ENCODE peak calls at places on chromosomes 16 and 17, in five cellular contexts. G, P, B, W and S are unnamed samples. For H3K27me3, the result is how much of the 10 kb centered on the place peaks cover.

GRCh38 chr17:51354908-51355307 is 94.6 kb downstream of the UTP18 start:
- DNase-seq in P (no peak), G (no peak), B (no peak), W (no peak), S (no peak)

GRCh38 chr16:20409398-20410152 is at the start of gene ACSM5:
- DNase-seq in B (no peak), W (peak), G (no peak), P (no peak), S (peak)

GRCh38 chr16:53848277-53848942 is 144.5 kb downstream of the FTO start:
- DNase-seq in B (no peak), W (no peak), P (no peak), G (no peak), S (no peak)

GRCh38 chr17:72187544-72187943 is 66.7 kb downstream of the SOX9 start:
- DNase-seq in G (no peak), W (peak), P (no peak), B (peak), S (peak)

GRCh38 chr17:16121915-16122314 is 93.4 kb downstream of the NCOR1 start:
- DNase-seq in G (no peak), B (no peak), P (no peak), W (no peak), S (no peak)

GRCh38 chr16:12095275-12096161 is 119.0 kb downstream of the SNX29 start:
- DNase-seq in G (peak), W (peak), B (peak), P (peak), S (no peak)

GRCh38 chr17:16171613-16172012 is 43.7 kb downstream of the NCOR1 start:
- DNase-seq in G (no peak), B (peak), P (peak), W (no peak), S (no peak)

GRCh38 chr17:79844869-79845600 is 5.8 kb upstream of the CBX4 start:
- DNase-seq in B (no peak), G (no peak), W (peak), P (no peak), S (peak)

GRCh38 chr17:68972119-68972704 is 17.0 kb upstream of the ABCA8 start:
- DNase-seq in G (no peak), B (no peak), P (no peak), W (no peak), S (no peak)

GRCh38 chr16:76607317-76607716 is 330.1 kb downstream of the CNTNAP4 start:
- DNase-seq in G (no peak), P (no peak), W (no peak), B (no peak), S (no peak)

GRCh38 chr16:85481738-85482137 is 131.4 kb upstream of the GSE1 start:
- DNase-seq in G (no peak), W (no peak), P (no peak), B (no peak), S (no peak)

GRCh38 chr16:81544691-81545365 is 100.2 kb downstream of the CMIP start:
- DNase-seq in B (no peak), P (no peak), W (no peak), G (no peak), S (no peak)

GRCh38 chr16:9934723-9935508 is 247.3 kb downstream of the GRIN2A start:
- DNase-seq in G (no peak), W (peak), B (no peak), P (no peak), S (no peak)

GRCh38 chr17:36680701-36681202 is 79.4 kb downstream of the MRM1 start:
- DNase-seq in P (no peak), G (no peak), B (no peak), W (no peak), S (no peak)

GRCh38 chr17:82668631-82669099 is 20.4 kb upstream of the WDR45B start:
- DNase-seq in B (peak), P (peak), W (peak), G (peak), S (peak)

GRCh38 chr16:30528799-30529457 is 2.6 kb upstream of the ZNF768 start:
- DNase-seq in P (no peak), W (no peak), G (no peak), B (no peak), S (no peak)

GRCh38 chr17:44785921-44786320 is 27.1 kb downstream of the ADAM11 start:
- DNase-seq in G (no peak), W (no peak), B (no peak), P (peak), S (peak)

GRCh38 chr17:3598078-3598477 is 11.1 kb downstream of the TRPV1 start:
- DNase-seq in P (no peak), G (no peak), B (no peak), W (no peak), S (no peak)

GRCh38 chr17:17417718-17418151 is 59.1 kb upstream of the MED9 start:
- DNase-seq in W (no peak), P (no peak), G (no peak), B (no peak), S (no peak)

GRCh38 chr16:84495506-84495905 is 9.0 kb downstream of the MEAK7 start:
- DNase-seq in G (no peak), W (no peak), P (no peak), B (no peak), S (no peak)

GRCh38 chr17:58587713-58588117 is 73.3 kb upstream of the MTMR4 start:
- DNase-seq in B (peak), W (peak), P (peak), G (peak), S (peak)

GRCh38 chr17:36131931-36132330 is 28.3 kb downstream of the CCL4 start:
- DNase-seq in W (no peak), B (no peak), G (no peak), P (no peak), S (no peak)

GRCh38 chr17:75048396-75048933 is 1.4 kb downstream of the KCTD2 start:
- DNase-seq in G (no peak), B (no peak), P (no peak), W (peak), S (no peak)

GRCh38 chr17:21034350-21035235 is 8.2 kb downstream of the USP22 start:
- DNase-seq in B (no peak), G (no peak), W (no peak), P (no peak), S (no peak)

GRCh38 chr17:9924735-9925191 is 19.7 kb upstream of the RCVRN start:
- DNase-seq in B (peak), G (no peak), W (no peak), P (no peak), S (peak)

GRCh38 chr16:49019081-49019633 is 262.5 kb downstream of the CBLN1 start:
- DNase-seq in P (no peak), W (no peak), G (no peak), B (no peak), S (no peak)

GRCh38 chr16:49021136-49021535 is 260.5 kb downstream of the CBLN1 start:
- DNase-seq in W (no peak), P (no peak), B (no peak), G (no peak), S (no peak)

GRCh38 chr16:49019826-49020401 is 261.7 kb downstream of the CBLN1 start:
- DNase-seq in W (no peak), G (no peak), P (no peak), B (no peak), S (no peak)

GRCh38 chr16:49022351-49022963 is 259.2 kb downstream of the CBLN1 start:
- DNase-seq in W (no peak), G (no peak), P (no peak), B (no peak), S (no peak)

GRCh38 chr16:49020436-49020835 is 261.2 kb downstream of the CBLN1 start:
- DNase-seq in B (no peak), P (no peak), G (no peak), W (no peak), S (no peak)
- H3K27me3 ChIP-seq in B (under half), P (under half), G (under half), W (under half), S (under half)

DNA sequence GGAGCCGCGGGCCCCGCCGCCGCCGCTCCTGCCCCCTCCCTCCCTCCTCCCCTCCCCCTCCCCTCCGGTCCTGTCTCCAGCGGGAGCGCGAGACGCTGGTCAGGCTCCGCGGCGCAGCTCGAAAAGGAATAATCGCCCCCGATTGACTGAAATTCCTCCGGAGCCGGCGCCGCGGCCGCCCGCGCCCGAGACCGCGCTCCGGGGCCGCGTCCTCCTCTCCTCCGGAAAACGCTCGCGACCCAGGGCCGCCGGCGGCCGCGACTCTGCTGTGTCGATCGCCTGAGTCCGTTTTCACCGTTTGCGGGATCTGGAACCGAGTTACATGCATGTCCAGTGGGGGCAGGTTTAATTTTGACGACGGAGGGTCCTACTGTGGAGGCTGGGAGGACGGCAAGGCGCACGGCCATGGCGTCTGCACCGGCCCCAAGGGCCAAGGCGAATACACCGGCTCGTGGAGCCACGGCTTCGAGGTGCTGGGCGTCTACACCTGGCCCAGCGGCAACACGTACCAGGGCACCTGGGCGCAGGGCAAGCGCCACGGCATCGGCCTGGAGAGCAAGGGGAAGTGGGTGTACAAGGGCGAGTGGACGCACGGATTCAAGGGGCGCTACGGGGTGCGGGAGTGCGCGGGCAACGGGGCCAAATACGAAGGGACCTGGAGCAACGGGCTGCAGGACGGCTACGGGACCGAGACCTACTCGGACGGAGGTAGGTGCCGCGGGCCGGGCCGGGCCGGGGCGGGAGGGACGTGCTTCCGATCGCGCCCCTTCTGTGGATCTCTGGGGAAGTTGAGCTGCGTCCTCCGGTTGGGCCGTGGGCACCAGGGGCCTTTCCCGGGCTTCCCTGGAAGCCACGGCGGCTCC is 744 bp downstream of the JPH3 start:
- DNase-seq in G (no peak), P (no peak), W (no peak), B (no peak), S (no peak)
- H3K27me3 ChIP-seq in G (under half), P (under half), W (under half), B (under half), S (under half)

GRCh38 chr17:46796080-46796479 is 22.4 kb downstream of the WNT3 start:
- DNase-seq in P (no peak), B (no peak), G (no peak), W (no peak), S (no peak)

GRCh38 chr17:46794318-46794717 is 24.2 kb downstream of the WNT3 start:
- DNase-seq in G (no peak), P (peak), B (no peak), W (no peak), S (no peak)

GRCh38 chr17:46796524-46796923 is 22.0 kb downstream of the WNT3 start:
- DNase-seq in P (no peak), G (no peak), B (no peak), W (no peak), S (no peak)

GRCh38 chr17:46797131-46797530 is 21.4 kb downstream of the WNT3 start:
- DNase-seq in P (no peak), G (no peak), B (no peak), W (no peak), S (no peak)

GRCh38 chr17:46795379-46795952 is 23.0 kb downstream of the WNT3 start:
- DNase-seq in G (no peak), W (no peak), B (no peak), P (no peak), S (no peak)
- H3K27me3 ChIP-seq in G (under half), W (under half), B (under half), P (under half), S (under half)

DNA sequence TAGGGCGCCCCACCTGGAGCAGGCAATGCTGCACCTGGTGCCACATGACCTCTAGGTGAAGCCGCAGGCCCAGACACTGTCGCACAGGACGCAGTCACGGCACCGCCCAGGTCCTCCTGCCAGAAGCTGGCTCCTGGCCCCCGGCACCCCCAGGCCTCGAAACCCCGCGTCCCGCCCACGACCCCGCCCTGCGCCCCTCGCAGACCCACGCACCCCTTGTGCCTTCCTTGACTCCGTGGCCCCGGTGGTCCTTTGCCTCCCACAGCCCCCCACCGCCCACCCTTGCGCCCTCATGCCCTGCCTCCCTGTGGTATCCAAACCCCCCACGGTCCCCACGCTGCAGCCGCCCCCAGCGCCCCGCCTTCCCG is 6.3 kb upstream of the C1QTNF8 start:
- DNase-seq in B (no peak), P (no peak), G (no peak), W (no peak), S (no peak)
- H3K27me3 ChIP-seq in B (under half), P (under half), G (under half), W (under half), S (under half)

GRCh38 chr17:48646183-48647102 is 20.3 kb upstream of the HOXB9 start:
- DNase-seq in G (no peak), B (no peak), W (no peak), P (no peak), S (no peak)
- H3K27me3 ChIP-seq in G (half or more), B (under half), W (under half), P (under half), S (under half)

GRCh38 chr16:67967183-67967955 is 1.1 kb downstream of the SLC12A4 start:
- DNase-seq in W (no peak), G (no peak), P (no peak), B (no peak), S (no peak)

GRCh38 chr16:67966549-67967182 is 1.8 kb downstream of the SLC12A4 start:
- DNase-seq in W (peak), P (no peak), G (no peak), B (no peak), S (no peak)

GRCh38 chr16:67969286-67970039 is 1.0 kb upstream of the SLC12A4 start:
- DNase-seq in P (no peak), W (no peak), G (no peak), B (no peak), S (no peak)

GRCh38 chr16:67967956-67968439 is 439 bp downstream of the SLC12A4 start:
- DNase-seq in G (no peak), W (peak), P (no peak), B (no peak), S (peak)

GRCh38 chr16:67968440-67969285 is at the start of gene SLC12A4:
- DNase-seq in W (peak), P (peak), B (peak), G (no peak), S (peak)
- H3K27me3 ChIP-seq in W (under half), P (under half), B (under half), G (under half), S (under half)